ENCODE peak calls at places on chromosome 20, in eight cellular contexts. One of them, this sample, is unnamed.

GRCh38 chr20:10447028-10447427 is 11.9 kb downstream of the SLX4IP start:
- DNase-seq in choroid plexus epithelial cell: peak
- DNase-seq in fibroblast of lung: peak
- DNase-seq in heart right ventricle: no peak
- DNase-seq in colonic mucosa: peak
- DNase-seq in PC-3: peak
- DNase-seq in IMR-90: peak
- DNase-seq in Peyer's patch: no peak
- DNase-seq in this sample: peak

GRCh38 chr20:41616228-41616627 is 1.9 kb downstream of the CHD6 start:
- DNase-seq in choroid plexus epithelial cell: peak
- DNase-seq in fibroblast of lung: no peak
- DNase-seq in heart right ventricle: no peak
- DNase-seq in colonic mucosa: no peak
- DNase-seq in PC-3: no peak
- DNase-seq in IMR-90: peak
- DNase-seq in Peyer's patch: no peak
- DNase-seq in this sample: peak

GRCh38 chr20:13865825-13866351 is 81.1 kb downstream of the NDUFAF5 start:
- DNase-seq in choroid plexus epithelial cell: no peak
- DNase-seq in fibroblast of lung: peak
- DNase-seq in heart right ventricle: no peak
- DNase-seq in colonic mucosa: peak
- DNase-seq in PC-3: no peak
- DNase-seq in IMR-90: no peak
- DNase-seq in Peyer's patch: no peak
- DNase-seq in this sample: peak

GRCh38 chr20:21432911-21433310 is 35.6 kb upstream of the NKX2-4 start:
- DNase-seq in choroid plexus epithelial cell: no peak
- DNase-seq in fibroblast of lung: peak
- DNase-seq in heart right ventricle: no peak
- DNase-seq in colonic mucosa: no peak
- DNase-seq in PC-3: peak
- DNase-seq in IMR-90: no peak
- DNase-seq in Peyer's patch: no peak
- DNase-seq in this sample: no peak

GRCh38 chr20:2305946-2306345 is 10.1 kb downstream of the TGM3 start:
- DNase-seq in choroid plexus epithelial cell: no peak
- DNase-seq in fibroblast of lung: no peak
- DNase-seq in heart right ventricle: no peak
- DNase-seq in colonic mucosa: peak
- DNase-seq in PC-3: peak
- DNase-seq in IMR-90: no peak
- DNase-seq in Peyer's patch: no peak
- DNase-seq in this sample: no peak

GRCh38 chr20:42093041-42093440 is 474.9 kb upstream of the CHD6 start:
- DNase-seq in choroid plexus epithelial cell: no peak
- DNase-seq in fibroblast of lung: no peak
- DNase-seq in heart right ventricle: no peak
- DNase-seq in colonic mucosa: no peak
- DNase-seq in PC-3: no peak
- DNase-seq in IMR-90: no peak
- DNase-seq in Peyer's patch: no peak
- DNase-seq in this sample: no peak

GRCh38 chr20:40494238-40494637 is 194.8 kb downstream of the MAFB start:
- DNase-seq in choroid plexus epithelial cell: no peak
- DNase-seq in fibroblast of lung: no peak
- DNase-seq in heart right ventricle: no peak
- DNase-seq in colonic mucosa: peak
- DNase-seq in PC-3: no peak
- DNase-seq in IMR-90: no peak
- DNase-seq in Peyer's patch: no peak
- DNase-seq in this sample: peak

GRCh38 chr20:49293122-49293521 is 15.3 kb upstream of the ZNFX1 start:
- DNase-seq in choroid plexus epithelial cell: no peak
- DNase-seq in fibroblast of lung: no peak
- DNase-seq in heart right ventricle: no peak
- DNase-seq in colonic mucosa: no peak
- DNase-seq in PC-3: no peak
- DNase-seq in IMR-90: no peak
- DNase-seq in Peyer's patch: no peak
- DNase-seq in this sample: no peak

GRCh38 chr20:16366548-16366947 is 206.7 kb downstream of the KIF16B start:
- DNase-seq in choroid plexus epithelial cell: no peak
- DNase-seq in fibroblast of lung: no peak
- DNase-seq in heart right ventricle: no peak
- DNase-seq in colonic mucosa: no peak
- DNase-seq in PC-3: no peak
- DNase-seq in IMR-90: no peak
- DNase-seq in Peyer's patch: no peak
- DNase-seq in this sample: no peak

GRCh38 chr20:7399114-7399513 is 541.1 kb downstream of the HAO1 start:
- DNase-seq in choroid plexus epithelial cell: no peak
- DNase-seq in fibroblast of lung: no peak
- DNase-seq in heart right ventricle: no peak
- DNase-seq in colonic mucosa: no peak
- DNase-seq in PC-3: peak
- DNase-seq in IMR-90: no peak
- DNase-seq in Peyer's patch: no peak
- DNase-seq in this sample: no peak

GRCh38 chr20:50339196-50339901 is 148.7 kb downstream of the CEBPB start:
- DNase-seq in choroid plexus epithelial cell: peak
- DNase-seq in fibroblast of lung: peak
- DNase-seq in heart right ventricle: no peak
- DNase-seq in colonic mucosa: no peak
- DNase-seq in PC-3: no peak
- DNase-seq in IMR-90: peak
- DNase-seq in Peyer's patch: no peak
- DNase-seq in this sample: no peak

GRCh38 chr20:21396045-21396893 is 1.1 kb downstream of the NKX2-4 start:
- DNase-seq in choroid plexus epithelial cell: no peak
- DNase-seq in fibroblast of lung: no peak
- DNase-seq in heart right ventricle: peak
- DNase-seq in colonic mucosa: no peak
- DNase-seq in PC-3: no peak
- DNase-seq in IMR-90: no peak
- DNase-seq in Peyer's patch: peak
- DNase-seq in this sample: no peak

GRCh38 chr20:49381558-49382493 is 100.6 kb downstream of the KCNB1 start:
- DNase-seq in choroid plexus epithelial cell: peak
- DNase-seq in fibroblast of lung: peak
- DNase-seq in heart right ventricle: peak
- DNase-seq in colonic mucosa: peak
- DNase-seq in PC-3: peak
- DNase-seq in IMR-90: peak
- DNase-seq in Peyer's patch: peak
- DNase-seq in this sample: peak

GRCh38 chr20:39800111-39800510 is 838.0 kb downstream of the DHX35 start:
- DNase-seq in choroid plexus epithelial cell: peak
- DNase-seq in fibroblast of lung: peak
- DNase-seq in heart right ventricle: no peak
- DNase-seq in colonic mucosa: no peak
- DNase-seq in PC-3: no peak
- DNase-seq in IMR-90: peak
- DNase-seq in Peyer's patch: no peak
- DNase-seq in this sample: peak

GRCh38 chr20:17735206-17735804 is 35.5 kb downstream of the BANF2 start:
- DNase-seq in choroid plexus epithelial cell: peak
- DNase-seq in fibroblast of lung: peak
- DNase-seq in heart right ventricle: no peak
- DNase-seq in colonic mucosa: no peak
- DNase-seq in PC-3: peak
- DNase-seq in IMR-90: peak
- DNase-seq in Peyer's patch: no peak
- DNase-seq in this sample: peak

GRCh38 chr20:11159728-11160127 is 485.9 kb upstream of the JAG1 start:
- DNase-seq in choroid plexus epithelial cell: peak
- DNase-seq in fibroblast of lung: peak
- DNase-seq in heart right ventricle: no peak
- DNase-seq in colonic mucosa: peak
- DNase-seq in PC-3: no peak
- DNase-seq in IMR-90: peak
- DNase-seq in Peyer's patch: no peak
- DNase-seq in this sample: no peak

GRCh38 chr20:17518339-17519052 is 12.7 kb downstream of the BFSP1 start:
- DNase-seq in choroid plexus epithelial cell: no peak
- DNase-seq in fibroblast of lung: no peak
- DNase-seq in heart right ventricle: no peak
- DNase-seq in colonic mucosa: no peak
- DNase-seq in PC-3: no peak
- DNase-seq in IMR-90: no peak
- DNase-seq in Peyer's patch: no peak
- DNase-seq in this sample: no peak

GRCh38 chr20:55415567-55416142 is 589.7 kb downstream of the CBLN4 start:
- DNase-seq in choroid plexus epithelial cell: peak
- DNase-seq in fibroblast of lung: peak
- DNase-seq in heart right ventricle: no peak
- DNase-seq in colonic mucosa: no peak
- DNase-seq in PC-3: peak
- DNase-seq in IMR-90: no peak
- DNase-seq in Peyer's patch: no peak
- DNase-seq in this sample: peak

GRCh38 chr20:46501337-46501942 is 11.9 kb downstream of the ZNF334 start:
- DNase-seq in choroid plexus epithelial cell: no peak
- DNase-seq in fibroblast of lung: no peak
- DNase-seq in heart right ventricle: no peak
- DNase-seq in colonic mucosa: no peak
- DNase-seq in PC-3: no peak
- DNase-seq in IMR-90: no peak
- DNase-seq in Peyer's patch: no peak
- DNase-seq in this sample: no peak

GRCh38 chr20:38728237-38728761 is 4.0 kb downstream of the SLC32A1 start:
- DNase-seq in choroid plexus epithelial cell: no peak
- DNase-seq in fibroblast of lung: no peak
- DNase-seq in heart right ventricle: no peak
- DNase-seq in colonic mucosa: no peak
- DNase-seq in PC-3: no peak
- DNase-seq in IMR-90: no peak
- DNase-seq in Peyer's patch: no peak
- DNase-seq in this sample: no peak

GRCh38 chr20:1187605-1188171 is 2.9 kb upstream of the TMEM74B start:
- DNase-seq in choroid plexus epithelial cell: peak
- DNase-seq in fibroblast of lung: no peak
- DNase-seq in heart right ventricle: no peak
- DNase-seq in colonic mucosa: no peak
- DNase-seq in PC-3: no peak
- DNase-seq in IMR-90: no peak
- DNase-seq in Peyer's patch: no peak
- DNase-seq in this sample: no peak

DNA sequence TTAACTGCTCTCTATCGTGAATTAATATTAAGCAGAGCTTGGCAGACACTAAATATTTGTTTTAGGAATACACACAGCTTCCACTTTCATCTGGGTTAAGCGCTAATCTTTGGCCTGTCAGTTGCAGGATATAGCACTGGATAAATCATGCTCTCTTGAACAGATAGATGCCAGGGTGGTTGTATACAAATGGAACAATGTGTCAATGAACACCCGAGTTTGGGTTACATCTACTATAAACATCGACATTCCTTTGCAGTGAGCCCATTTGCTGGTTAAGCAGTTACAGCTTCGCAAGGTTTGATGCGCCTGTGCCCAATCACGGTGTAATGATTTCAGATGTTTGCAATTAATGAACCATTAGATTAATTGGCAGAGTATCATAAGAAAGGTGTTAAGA is 338.3 kb upstream of the ZFP64 start:
- DNase-seq in choroid plexus epithelial cell: no peak
- DNase-seq in fibroblast of lung: peak
- DNase-seq in heart right ventricle: no peak
- DNase-seq in colonic mucosa: no peak
- DNase-seq in PC-3: no peak
- DNase-seq in IMR-90: peak
- DNase-seq in Peyer's patch: no peak
- DNase-seq in this sample: no peak
- H3K4me3 ChIP-seq in choroid plexus epithelial cell: no peak
- H3K4me3 ChIP-seq in fibroblast of lung: peak
- H3K4me3 ChIP-seq in heart right ventricle: no peak
- H3K4me3 ChIP-seq in colonic mucosa: no peak
- H3K4me3 ChIP-seq in PC-3: no peak
- H3K4me3 ChIP-seq in IMR-90: no peak
- H3K4me3 ChIP-seq in Peyer's patch: no peak
- H3K4me3 ChIP-seq in this sample: no peak

GRCh38 chr20:36214684-36215256 is 21.5 kb upstream of the AAR2 start:
- DNase-seq in choroid plexus epithelial cell: peak
- DNase-seq in fibroblast of lung: peak
- DNase-seq in heart right ventricle: no peak
- DNase-seq in colonic mucosa: no peak
- DNase-seq in PC-3: peak
- DNase-seq in IMR-90: peak
- DNase-seq in Peyer's patch: no peak
- DNase-seq in this sample: peak
- TF ChIP-seq CTCF in choroid plexus epithelial cell: peak
- TF ChIP-seq CTCF in fibroblast of lung: peak
- TF ChIP-seq CTCF in heart right ventricle: peak
- TF ChIP-seq CTCF in colonic mucosa: no peak
- TF ChIP-seq CTCF in PC-3: peak
- TF ChIP-seq CTCF in IMR-90: peak
- TF ChIP-seq CTCF in Peyer's patch: peak
- TF ChIP-seq CTCF in this sample: peak

GRCh38 chr20:64162239-64162621 is 2.0 kb upstream of the MYT1 start:
- DNase-seq in choroid plexus epithelial cell: no peak
- DNase-seq in fibroblast of lung: no peak
- DNase-seq in heart right ventricle: no peak
- DNase-seq in colonic mucosa: no peak
- DNase-seq in PC-3: no peak
- DNase-seq in IMR-90: no peak
- DNase-seq in Peyer's patch: no peak
- DNase-seq in this sample: no peak

GRCh38 chr20:64165866-64166600 is 1.8 kb downstream of the MYT1 start:
- DNase-seq in choroid plexus epithelial cell: no peak
- DNase-seq in fibroblast of lung: no peak
- DNase-seq in heart right ventricle: no peak
- DNase-seq in colonic mucosa: no peak
- DNase-seq in PC-3: no peak
- DNase-seq in IMR-90: no peak
- DNase-seq in Peyer's patch: no peak
- DNase-seq in this sample: no peak

GRCh38 chr20:64164123-64164836 is at the start of gene MYT1:
- DNase-seq in choroid plexus epithelial cell: no peak
- DNase-seq in fibroblast of lung: no peak
- DNase-seq in heart right ventricle: no peak
- DNase-seq in colonic mucosa: no peak
- DNase-seq in PC-3: no peak
- DNase-seq in IMR-90: no peak
- DNase-seq in Peyer's patch: no peak
- DNase-seq in this sample: no peak

GRCh38 chr20:64161595-64162238 is 2.5 kb upstream of the MYT1 start:
- DNase-seq in choroid plexus epithelial cell: peak
- DNase-seq in fibroblast of lung: peak
- DNase-seq in heart right ventricle: peak
- DNase-seq in colonic mucosa: peak
- DNase-seq in PC-3: peak
- DNase-seq in IMR-90: peak
- DNase-seq in Peyer's patch: peak
- DNase-seq in this sample: peak

GRCh38 chr20:64163776-64164122 is 503 bp upstream of the MYT1 start:
- DNase-seq in choroid plexus epithelial cell: no peak
- DNase-seq in fibroblast of lung: no peak
- DNase-seq in heart right ventricle: no peak
- DNase-seq in colonic mucosa: no peak
- DNase-seq in PC-3: no peak
- DNase-seq in IMR-90: no peak
- DNase-seq in Peyer's patch: no peak
- DNase-seq in this sample: no peak
- H3K4me3 ChIP-seq in choroid plexus epithelial cell: no peak
- H3K4me3 ChIP-seq in fibroblast of lung: no peak
- H3K4me3 ChIP-seq in heart right ventricle: no peak
- H3K4me3 ChIP-seq in colonic mucosa: no peak
- H3K4me3 ChIP-seq in PC-3: no peak
- H3K4me3 ChIP-seq in IMR-90: no peak
- H3K4me3 ChIP-seq in Peyer's patch: no peak
- H3K4me3 ChIP-seq in this sample: no peak

GRCh38 chr20:56626367-56627121 is 2.6 kb upstream of the TFAP2C start:
- DNase-seq in choroid plexus epithelial cell: peak
- DNase-seq in fibroblast of lung: peak
- DNase-seq in heart right ventricle: no peak
- DNase-seq in colonic mucosa: peak
- DNase-seq in PC-3: no peak
- DNase-seq in IMR-90: no peak
- DNase-seq in Peyer's patch: no peak
- DNase-seq in this sample: peak
- TF ChIP-seq CTCF in choroid plexus epithelial cell: peak
- TF ChIP-seq CTCF in fibroblast of lung: peak
- TF ChIP-seq CTCF in heart right ventricle: peak
- TF ChIP-seq CTCF in colonic mucosa: no peak
- TF ChIP-seq CTCF in PC-3: peak
- TF ChIP-seq CTCF in IMR-90: no peak
- TF ChIP-seq CTCF in Peyer's patch: no peak
- TF ChIP-seq CTCF in this sample: peak